ENCODE peak calls at places on chromosomes 4 and X, in six cellular contexts. V is activated naive CD8-positive, alpha-beta T cell treated with anti-CD3 and anti-CD28 coated beads, Interleukin-2, amount 50 U/mL, for 24 hours; S is mucosa of descending colon; G is substantia nigra; U is A549; J is HFF-Myc. C is an unnamed sample.

GRCh38 chr4:182015893-182016292 is 227.3 kb upstream of the TENM3 start:
- DNase-seq in V (no peak), S (no peak), G (no peak), U (no peak), J (no peak), C (no peak)

GRCh38 chr4:14681330-14681729 is 321.0 kb upstream of the CPEB2 start:
- DNase-seq in V (no peak), S (no peak), G (no peak), U (no peak), J (no peak), C (no peak)

GRCh38 chr4:10173039-10173753 is 56.6 kb upstream of the WDR1 start:
- DNase-seq in V (no peak), S (no peak), G (no peak), U (no peak), J (no peak), C (no peak)

GRCh38 chr4:121217385-121217784 is 53.3 kb upstream of the TNIP3 start:
- DNase-seq in V (no peak), S (no peak), G (no peak), U (no peak), J (no peak), C (no peak)

GRCh38 chrX:126770179-126770578 is 49.4 kb upstream of the PRR32 start:
- DNase-seq in V (no peak), S (no peak), G (no peak), U (peak), J (no peak), C (no peak)

GRCh38 chr4:151356510-151356909 is 31.1 kb upstream of the SH3D19 start:
- DNase-seq in V (no peak), S (no peak), G (no peak), U (no peak), J (no peak), C (no peak)

GRCh38 chr4:107991945-107992625 is 2.4 kb downstream of the HADH start:
- DNase-seq in V (no peak), S (no peak), G (no peak), U (no peak), J (no peak), C (no peak)

GRCh38 chrX:12686324-12686723 is 104.9 kb upstream of the PRPS2 start:
- DNase-seq in V (no peak), S (no peak), G (no peak), U (no peak), J (no peak), C (no peak)

GRCh38 chr4:149344436-149344835 is 471.2 kb downstream of the IQCM start:
- DNase-seq in V (no peak), S (no peak), G (no peak), U (no peak), J (no peak), C (no peak)